ENCODE peak calls at places on chromosomes 13 and 19, in nine cellular contexts. One of them, this sample, is unnamed.

GRCh38 chr19:15425321-15425950 is 6.6 kb upstream of the AKAP8L start:
- DNase-seq in IMR-90: no peak
- DNase-seq in non-pigmented ciliary epithelial cell: no peak
- DNase-seq in heart right ventricle: no peak
- DNase-seq in RWPE2: peak
- DNase-seq in endothelial cell: no peak
- DNase-seq in activated naive CD8-positive, alpha-beta T cell treated with anti-CD3 and anti-CD28 coated beads, Interleukin-2, amount 50 U/mL, for 24 hours: no peak
- DNase-seq in Daoy: no peak
- DNase-seq in mesenchymal stem cell: no peak
- DNase-seq in this sample: no peak

GRCh38 chr19:4678881-4679379 is 8.8 kb upstream of the MYDGF start:
- DNase-seq in endothelial cell: peak
- DNase-seq in IMR-90: no peak
- DNase-seq in heart right ventricle: no peak
- DNase-seq in mesenchymal stem cell: peak
- DNase-seq in non-pigmented ciliary epithelial cell: no peak
- DNase-seq in activated naive CD8-positive, alpha-beta T cell treated with anti-CD3 and anti-CD28 coated beads, Interleukin-2, amount 50 U/mL, for 24 hours: peak
- DNase-seq in RWPE2: no peak
- DNase-seq in Daoy: peak
- DNase-seq in this sample: no peak

GRCh38 chr19:44111910-44112463 is 1.2 kb upstream of the ZNF225 start:
- DNase-seq in heart right ventricle: no peak
- DNase-seq in mesenchymal stem cell: peak
- DNase-seq in activated naive CD8-positive, alpha-beta T cell treated with anti-CD3 and anti-CD28 coated beads, Interleukin-2, amount 50 U/mL, for 24 hours: no peak
- DNase-seq in Daoy: peak
- DNase-seq in IMR-90: peak
- DNase-seq in endothelial cell: peak
- DNase-seq in non-pigmented ciliary epithelial cell: peak
- DNase-seq in RWPE2: peak
- DNase-seq in this sample: peak

GRCh38 chr13:40401911-40402776 is 264.3 kb downstream of the FOXO1 start:
- DNase-seq in activated naive CD8-positive, alpha-beta T cell treated with anti-CD3 and anti-CD28 coated beads, Interleukin-2, amount 50 U/mL, for 24 hours: peak
- DNase-seq in mesenchymal stem cell: peak
- DNase-seq in heart right ventricle: peak
- DNase-seq in IMR-90: peak
- DNase-seq in RWPE2: peak
- DNase-seq in endothelial cell: no peak
- DNase-seq in non-pigmented ciliary epithelial cell: peak
- DNase-seq in Daoy: peak
- DNase-seq in this sample: no peak

GRCh38 chr19:29926801-29927200 is 15.2 kb upstream of the URI1 start:
- DNase-seq in heart right ventricle: no peak
- DNase-seq in Daoy: no peak
- DNase-seq in RWPE2: no peak
- DNase-seq in non-pigmented ciliary epithelial cell: no peak
- DNase-seq in activated naive CD8-positive, alpha-beta T cell treated with anti-CD3 and anti-CD28 coated beads, Interleukin-2, amount 50 U/mL, for 24 hours: no peak
- DNase-seq in IMR-90: no peak
- DNase-seq in endothelial cell: no peak
- DNase-seq in mesenchymal stem cell: no peak
- DNase-seq in this sample: no peak

GRCh38 chr19:48513289-48514122 is 1.9 kb upstream of the LMTK3 start:
- DNase-seq in Daoy: peak
- DNase-seq in non-pigmented ciliary epithelial cell: no peak
- DNase-seq in mesenchymal stem cell: peak
- DNase-seq in endothelial cell: peak
- DNase-seq in heart right ventricle: peak
- DNase-seq in IMR-90: peak
- DNase-seq in RWPE2: peak
- DNase-seq in activated naive CD8-positive, alpha-beta T cell treated with anti-CD3 and anti-CD28 coated beads, Interleukin-2, amount 50 U/mL, for 24 hours: peak
- DNase-seq in this sample: peak

GRCh38 chr19:42553292-42554045 is 25.2 kb upstream of the CEACAM1 start:
- DNase-seq in Daoy: peak
- DNase-seq in endothelial cell: no peak
- DNase-seq in non-pigmented ciliary epithelial cell: peak
- DNase-seq in RWPE2: no peak
- DNase-seq in IMR-90: peak
- DNase-seq in heart right ventricle: peak
- DNase-seq in mesenchymal stem cell: peak
- DNase-seq in activated naive CD8-positive, alpha-beta T cell treated with anti-CD3 and anti-CD28 coated beads, Interleukin-2, amount 50 U/mL, for 24 hours: no peak
- DNase-seq in this sample: no peak

GRCh38 chr19:12974301-12975220 is 5.2 kb downstream of the DAND5 start:
- DNase-seq in Daoy: no peak
- DNase-seq in heart right ventricle: no peak
- DNase-seq in activated naive CD8-positive, alpha-beta T cell treated with anti-CD3 and anti-CD28 coated beads, Interleukin-2, amount 50 U/mL, for 24 hours: no peak
- DNase-seq in mesenchymal stem cell: no peak
- DNase-seq in endothelial cell: no peak
- DNase-seq in non-pigmented ciliary epithelial cell: no peak
- DNase-seq in RWPE2: no peak
- DNase-seq in IMR-90: no peak
- DNase-seq in this sample: no peak

GRCh38 chr13:45545686-45546409 is 69.7 kb downstream of the ERICH6B start:
- DNase-seq in RWPE2: no peak
- DNase-seq in mesenchymal stem cell: no peak
- DNase-seq in activated naive CD8-positive, alpha-beta T cell treated with anti-CD3 and anti-CD28 coated beads, Interleukin-2, amount 50 U/mL, for 24 hours: no peak
- DNase-seq in IMR-90: no peak
- DNase-seq in non-pigmented ciliary epithelial cell: no peak
- DNase-seq in heart right ventricle: no peak
- DNase-seq in endothelial cell: no peak
- DNase-seq in Daoy: no peak
- DNase-seq in this sample: no peak

GRCh38 chr19:862529-863304 is 3.3 kb downstream of the CFD start:
- DNase-seq in activated naive CD8-positive, alpha-beta T cell treated with anti-CD3 and anti-CD28 coated beads, Interleukin-2, amount 50 U/mL, for 24 hours: peak
- DNase-seq in IMR-90: peak
- DNase-seq in RWPE2: no peak
- DNase-seq in heart right ventricle: no peak
- DNase-seq in mesenchymal stem cell: peak
- DNase-seq in endothelial cell: peak
- DNase-seq in Daoy: peak
- DNase-seq in non-pigmented ciliary epithelial cell: no peak
- DNase-seq in this sample: peak

GRCh38 chr13:21929400-21929799 is 258.5 kb downstream of the FGF9 start:
- DNase-seq in mesenchymal stem cell: no peak
- DNase-seq in RWPE2: no peak
- DNase-seq in IMR-90: no peak
- DNase-seq in non-pigmented ciliary epithelial cell: no peak
- DNase-seq in heart right ventricle: no peak
- DNase-seq in activated naive CD8-positive, alpha-beta T cell treated with anti-CD3 and anti-CD28 coated beads, Interleukin-2, amount 50 U/mL, for 24 hours: no peak
- DNase-seq in endothelial cell: no peak
- DNase-seq in Daoy: no peak
- DNase-seq in this sample: no peak

GRCh38 chr13:45678282-45678681 is 23.8 kb upstream of the CBY2 start:
- DNase-seq in mesenchymal stem cell: no peak
- DNase-seq in IMR-90: no peak
- DNase-seq in heart right ventricle: no peak
- DNase-seq in Daoy: peak
- DNase-seq in activated naive CD8-positive, alpha-beta T cell treated with anti-CD3 and anti-CD28 coated beads, Interleukin-2, amount 50 U/mL, for 24 hours: no peak
- DNase-seq in non-pigmented ciliary epithelial cell: no peak
- DNase-seq in endothelial cell: no peak
- DNase-seq in RWPE2: no peak
- DNase-seq in this sample: no peak

GRCh38 chr13:53783466-53783865 is 754.9 kb downstream of the OLFM4 start:
- DNase-seq in endothelial cell: no peak
- DNase-seq in Daoy: no peak
- DNase-seq in mesenchymal stem cell: no peak
- DNase-seq in heart right ventricle: no peak
- DNase-seq in non-pigmented ciliary epithelial cell: no peak
- DNase-seq in RWPE2: no peak
- DNase-seq in activated naive CD8-positive, alpha-beta T cell treated with anti-CD3 and anti-CD28 coated beads, Interleukin-2, amount 50 U/mL, for 24 hours: no peak
- DNase-seq in IMR-90: no peak
- DNase-seq in this sample: no peak

GRCh38 chr13:34640179-34640929 is 301.7 kb upstream of the NBEA start:
- DNase-seq in endothelial cell: no peak
- DNase-seq in RWPE2: no peak
- DNase-seq in heart right ventricle: no peak
- DNase-seq in Daoy: no peak
- DNase-seq in mesenchymal stem cell: no peak
- DNase-seq in non-pigmented ciliary epithelial cell: no peak
- DNase-seq in IMR-90: no peak
- DNase-seq in activated naive CD8-positive, alpha-beta T cell treated with anti-CD3 and anti-CD28 coated beads, Interleukin-2, amount 50 U/mL, for 24 hours: no peak
- DNase-seq in this sample: no peak

GRCh38 chr19:41997121-41997850 is 3.3 kb upstream of the ATP1A3 start:
- DNase-seq in mesenchymal stem cell: peak
- DNase-seq in Daoy: peak
- DNase-seq in activated naive CD8-positive, alpha-beta T cell treated with anti-CD3 and anti-CD28 coated beads, Interleukin-2, amount 50 U/mL, for 24 hours: peak
- DNase-seq in non-pigmented ciliary epithelial cell: no peak
- DNase-seq in RWPE2: no peak
- DNase-seq in endothelial cell: peak
- DNase-seq in heart right ventricle: peak
- DNase-seq in IMR-90: peak
- DNase-seq in this sample: peak

GRCh38 chr19:13461536-13461935 is 44.7 kb downstream of the CACNA1A start:
- DNase-seq in non-pigmented ciliary epithelial cell: no peak
- DNase-seq in endothelial cell: no peak
- DNase-seq in mesenchymal stem cell: no peak
- DNase-seq in RWPE2: no peak
- DNase-seq in Daoy: no peak
- DNase-seq in IMR-90: no peak
- DNase-seq in heart right ventricle: no peak
- DNase-seq in activated naive CD8-positive, alpha-beta T cell treated with anti-CD3 and anti-CD28 coated beads, Interleukin-2, amount 50 U/mL, for 24 hours: no peak
- DNase-seq in this sample: no peak

GRCh38 chr13:114208134-114208533 is 26.6 kb upstream of the CDC16 start:
- DNase-seq in mesenchymal stem cell: no peak
- DNase-seq in IMR-90: no peak
- DNase-seq in activated naive CD8-positive, alpha-beta T cell treated with anti-CD3 and anti-CD28 coated beads, Interleukin-2, amount 50 U/mL, for 24 hours: no peak
- DNase-seq in heart right ventricle: no peak
- DNase-seq in Daoy: no peak
- DNase-seq in endothelial cell: no peak
- DNase-seq in RWPE2: no peak
- DNase-seq in non-pigmented ciliary epithelial cell: no peak
- DNase-seq in this sample: no peak

GRCh38 chr13:107960301-107960700 is 255.0 kb downstream of the LIG4 start:
- DNase-seq in mesenchymal stem cell: no peak
- DNase-seq in endothelial cell: no peak
- DNase-seq in RWPE2: no peak
- DNase-seq in heart right ventricle: no peak
- DNase-seq in Daoy: no peak
- DNase-seq in activated naive CD8-positive, alpha-beta T cell treated with anti-CD3 and anti-CD28 coated beads, Interleukin-2, amount 50 U/mL, for 24 hours: no peak
- DNase-seq in IMR-90: no peak
- DNase-seq in non-pigmented ciliary epithelial cell: peak
- DNase-seq in this sample: no peak

This sample was measured in neural crest cell.